ENCODE peak calls at places on chromosomes 2 and 18, in eight cellular contexts. O, G, T, I, J, P, L and C are unnamed samples.

GRCh38 chr2:135882415-135882814 is 6.2 kb upstream of the MCM6 start:
- DNase-seq in I (no peak), O (no peak), T (no peak), G (no peak), P (no peak), J (no peak), L (no peak), C (peak; percentile 95)

GRCh38 chr18:45739848-45740247 is 15.9 kb downstream of the SLC14A1 start:
- DNase-seq in O (no peak), I (no peak), G (no peak), L (no peak), T (no peak), J (no peak), P (no peak), C (no peak)

GRCh38 chr2:23588788-23589187 is 203.8 kb downstream of the KLHL29 start:
- DNase-seq in G (no peak), L (no peak), J (no peak), T (no peak), P (no peak), I (no peak), O (peak; percentile 24), C (no peak)

GRCh38 chr2:160379399-160379798 is 114.2 kb downstream of the RBMS1 start:
- DNase-seq in L (no peak), I (no peak), J (no peak), O (no peak), G (no peak), T (no peak), P (no peak), C (no peak)

GRCh38 chr18:8413751-8414150 is 195.5 kb upstream of the RAB12 start:
- DNase-seq in O (no peak), T (no peak), G (no peak), L (no peak), P (no peak), I (no peak), J (no peak), C (no peak)

GRCh38 chr2:15836134-15836941 is 104.0 kb upstream of the MYCN start:
- DNase-seq in G (no peak), O (no peak), P (no peak), I (no peak), T (no peak), J (no peak), L (no peak), C (no peak)

GRCh38 chr2:168660859-168661258 is 141.6 kb upstream of the NOSTRIN start:
- DNase-seq in J (no peak), T (no peak), O (peak; percentile 34), G (no peak), L (no peak), I (no peak), P (no peak), C (peak; percentile 91)

GRCh38 chr2:38600242-38600891 is 2.4 kb downstream of the HNRNPLL start:
- DNase-seq in I (no peak), J (no peak), P (no peak), T (no peak), O (peak; percentile 23), G (no peak), L (no peak), C (peak; percentile 66)

GRCh38 chr18:23311346-23312103 is 141.6 kb upstream of the RIOK3 start:
- DNase-seq in O (no peak), J (no peak), L (peak; percentile 83), P (peak; percentile 10), G (no peak), T (no peak), I (peak; percentile 90), C (no peak)

GRCh38 chr18:77967791-77968190 is 718.1 kb downstream of the GALR1 start:
- DNase-seq in J (no peak), G (no peak), O (no peak), T (no peak), L (no peak), P (no peak), I (no peak), C (no peak)

GRCh38 chr2:230797515-230798495 is 66.9 kb upstream of the ITM2C start:
- DNase-seq in G (peak; percentile 35), T (no peak), L (peak; percentile 61), I (no peak), O (no peak), P (no peak), J (no peak), C (no peak)